ENCODE peak calls at places on chromosomes 3 and 15, in five cellular contexts. N is uterus, E is A549, O is stomach, R is HepG2. B is an unnamed sample.

GRCh38 chr3:15892311-15892710 is 94.5 kb upstream of the ANKRD28 start:
- DNase-seq in O (no peak), R (no peak), E (no peak), N (no peak), B (no peak)

GRCh38 chr3:15753056-15753710 is 44.6 kb downstream of the ANKRD28 start:
- DNase-seq in R (peak), O (peak), E (no peak), N (no peak), B (no peak)

GRCh38 chr3:42224658-42225421 is 41.1 kb downstream of the CCK start:
- DNase-seq in R (no peak), N (no peak), O (no peak), E (no peak), B (no peak)

GRCh38 chr15:74178326-74179100 is 5.0 kb downstream of the ISLR start:
- DNase-seq in N (peak), R (no peak), E (no peak), O (no peak), B (no peak)

GRCh38 chr15:51874751-51875644 is 45.5 kb downstream of the TMOD3 start:
- DNase-seq in E (peak), O (peak), N (peak), R (peak), B (peak)

GRCh38 chr3:13197795-13198194 is 124.6 kb upstream of the IQSEC1 start:
- DNase-seq in O (no peak), R (no peak), N (no peak), E (no peak), B (no peak)

GRCh38 chr15:90818251-90819210 is 49.9 kb upstream of the FURIN start:
- DNase-seq in O (peak), N (no peak), E (no peak), R (peak), B (peak)

GRCh38 chr15:42184313-42184712 is 23.8 kb downstream of the VPS39 start:
- DNase-seq in R (no peak), N (no peak), E (no peak), O (no peak), B (no peak)

GRCh38 chr3:120820748-120821147 is 78.2 kb downstream of the GTF2E1 start:
- DNase-seq in R (peak), E (no peak), O (no peak), N (no peak), B (peak)

GRCh38 chr3:72803573-72803972 is 44.7 kb downstream of the SHQ1 start:
- DNase-seq in R (no peak), E (no peak), N (no peak), O (no peak), B (no peak)

DNA sequence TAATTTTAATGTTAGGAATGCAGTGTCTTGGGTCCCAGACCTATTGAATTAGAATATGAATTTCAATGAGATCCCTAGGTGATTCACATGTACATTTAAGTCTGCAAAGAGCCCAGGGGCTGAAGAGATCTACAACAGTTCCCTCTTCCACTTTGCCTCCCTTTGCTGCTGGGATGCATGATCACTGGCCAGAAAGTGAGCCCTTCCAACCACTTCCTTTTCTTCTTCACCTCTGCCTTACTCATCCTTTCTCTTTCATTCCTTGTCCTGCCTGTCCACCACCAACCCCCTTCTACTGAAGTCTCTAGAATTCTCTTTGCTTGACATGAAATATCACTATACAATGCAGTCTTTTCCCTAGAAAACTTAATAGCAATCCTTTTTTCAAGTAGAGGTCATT is 222.4 kb upstream of the LRIG1 start:
- DNase-seq in R (no peak), O (no peak), E (no peak), N (no peak), B (no peak)
- H3K27ac ChIP-seq in R (no peak), O (no peak), E (no peak), N (no peak), B (no peak)

GRCh38 chr3:66500575-66501482 is at the start of gene LRIG1:
- DNase-seq in N (peak), R (peak), E (peak), O (peak), B (peak)
- TF ChIP-seq CTCF in N (peak), R (peak), E (no peak), O (peak), B (peak)

GRCh38 chr15:92882697-92883642 is 17.2 kb upstream of the CHD2 start:
- DNase-seq in R (no peak), O (no peak), E (no peak), N (no peak), B (peak)
- TF ChIP-seq POLR2A in R (peak), O (no peak), E (peak), N (peak), B (peak)

DNA sequence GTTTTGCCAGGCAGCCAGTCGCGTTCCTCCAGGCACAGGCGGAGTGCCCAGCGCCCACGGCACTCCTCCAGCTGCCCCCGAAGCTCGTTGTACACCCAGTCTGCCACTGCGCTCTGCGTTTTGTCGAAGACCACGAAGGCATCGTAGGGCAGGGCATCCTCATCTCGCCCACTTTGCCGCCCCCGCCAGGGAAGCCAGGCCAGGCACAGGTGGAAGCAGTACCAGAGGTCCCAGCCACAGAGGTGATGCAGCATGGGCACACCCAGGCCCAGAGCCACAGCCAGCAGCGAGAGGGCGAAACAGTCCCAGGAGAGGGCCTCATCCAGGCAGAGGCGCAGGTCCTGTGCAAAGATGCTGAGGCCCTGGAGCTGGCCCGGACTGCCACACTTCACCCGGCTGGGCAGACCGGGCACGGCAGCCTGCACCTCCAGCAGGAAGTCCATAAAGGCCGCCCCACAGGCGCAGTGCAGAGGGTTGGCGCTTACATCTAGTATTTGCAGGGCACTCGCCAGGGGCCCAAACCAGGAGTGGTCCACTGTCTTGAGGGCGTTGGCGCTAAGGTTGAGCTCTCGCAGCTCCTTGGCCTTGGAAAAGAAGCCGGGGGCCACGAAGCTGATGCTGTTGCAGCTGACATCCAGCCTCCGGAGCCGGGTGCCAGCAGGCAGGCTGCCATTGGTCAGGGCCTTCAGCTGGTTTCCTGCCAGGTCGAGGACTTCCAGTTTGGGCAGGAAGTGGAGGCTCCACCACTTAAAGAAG is 3.7 kb downstream of the TLR9 start:
- DNase-seq in O (no peak), R (no peak), E (no peak), N (peak), B (no peak)
- H3K27ac ChIP-seq in O (peak), R (no peak), E (no peak), N (no peak), B (no peak)

DNA sequence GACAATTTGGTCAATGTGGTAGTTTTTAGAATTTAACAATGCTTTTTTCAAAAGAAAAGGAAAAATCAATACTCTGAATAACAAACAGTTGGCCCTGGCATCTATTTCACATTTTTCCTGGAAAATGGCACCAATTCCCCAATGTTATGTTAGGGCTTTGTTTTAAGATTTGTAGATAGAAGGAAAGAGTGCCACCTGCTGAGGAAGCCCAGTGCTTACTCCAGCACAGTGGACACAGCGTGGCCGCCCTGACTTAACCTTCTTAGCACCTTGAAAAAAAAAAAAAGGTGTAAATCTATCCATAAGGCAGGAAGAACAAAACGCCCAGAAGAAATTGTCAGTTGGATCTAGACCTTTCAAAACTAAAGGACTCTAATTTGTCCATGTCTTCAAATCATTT is 110.7 kb upstream of the CNTN4 start:
- DNase-seq in O (no peak), E (no peak), N (no peak), R (no peak), B (no peak)
- TF ChIP-seq CTCF in O (no peak), E (no peak), N (no peak), R (no peak), B (no peak)

GRCh38 chr3:109047366-109047765 is 70.6 kb downstream of the MORC1 start:
- DNase-seq in E (no peak), O (no peak), R (no peak), N (no peak), B (no peak)
- TF ChIP-seq POLR2A in E (no peak), O (no peak), R (no peak), N (no peak), B (no peak)

GRCh38 chr3:124886168-124887051 is 755 bp downstream of the ITGB5 start:
- DNase-seq in E (peak), O (peak), R (peak), N (peak), B (peak)
- H3K27ac ChIP-seq in E (peak), O (peak), R (peak), N (peak), B (peak)

GRCh38 chr3:62559831-62560445 is 186.6 kb upstream of the FEZF2 start:
- DNase-seq in O (no peak), R (no peak), N (no peak), E (no peak), B (no peak)
- TF ChIP-seq CTCF in O (peak), R (peak), N (no peak), E (peak), B (no peak)

B was measured in Peyer's patch.